ENCODE peak calls at places on chromosomes 6 and 20, in six cellular contexts. Z is OCI-LY7, J is GM23338, A is GM23248, B is HCT116, R is MM.1S. G is an unnamed sample.

GRCh38 chr6:137313928-137314855 is 95.0 kb upstream of the IFNGR1 start:
- DNase-seq in Z (peak; percentile 81), J (peak; percentile 88), A (peak; percentile 83), B (peak; percentile 46), R (peak; percentile 72), G (peak; percentile 92)

GRCh38 chr6:74001091-74001490 is 305.1 kb downstream of the CD109 start:
- DNase-seq in Z (no peak), J (no peak), A (no peak), B (no peak), R (no peak), G (no peak)

GRCh38 chr20:62136283-62137091 is 6.7 kb downstream of the PSMA7 start:
- DNase-seq in Z (peak; percentile 82), J (peak; percentile 85), A (peak; percentile 81), B (peak; percentile 44), R (peak; percentile 75), G (peak; percentile 92)

GRCh38 chr6:145080651-145081050 is 654.7 kb downstream of the EPM2A start:
- DNase-seq in Z (no peak), J (no peak), A (no peak), B (no peak), R (no peak), G (no peak)

GRCh38 chr6:42177514-42178364 is 4.6 kb downstream of the GUCA1A start:
- DNase-seq in Z (no peak), J (peak; percentile 93), A (no peak), B (no peak), R (no peak), G (no peak)

GRCh38 chr6:137541531-137541930 is 47.3 kb upstream of the OLIG3 start:
- DNase-seq in Z (no peak), J (no peak), A (no peak), B (no peak), R (no peak), G (no peak)

GRCh38 chr6:18121580-18122127 is 823 bp downstream of the NHLRC1 start:
- DNase-seq in Z (peak; percentile 28), J (peak; percentile 68), A (no peak), B (no peak), R (no peak), G (peak; percentile 81)

GRCh38 chr6:17935188-17936149 is 52.0 kb downstream of the KIF13A start:
- DNase-seq in Z (no peak), J (peak; percentile 33), A (no peak), B (no peak), R (no peak), G (no peak)

GRCh38 chr6:150208606-150209352 is 65.9 kb downstream of the PPP1R14C start:
- DNase-seq in Z (no peak), J (no peak), A (peak; percentile 34), B (no peak), R (no peak), G (no peak)

GRCh38 chr20:50142812-50143211 is 10.7 kb downstream of the PEDS1 start:
- DNase-seq in Z (no peak), J (peak; percentile 80), A (no peak), B (no peak), R (no peak), G (no peak)

GRCh38 chr20:58810116-58810878 is 40.4 kb downstream of the GNAS-AS1 start:
- DNase-seq in Z (no peak), J (no peak), A (peak; percentile 41), B (peak; percentile 1), R (no peak), G (no peak)

GRCh38 chr20:44692932-44693476 is 22.2 kb upstream of the CCN5 start:
- DNase-seq in Z (no peak), J (no peak), A (peak; percentile 97), B (peak; percentile 71), R (no peak), G (no peak)

GRCh38 chr6:165306955-165307354 is 2.5 kb downstream of the C6orf118 start:
- DNase-seq in Z (no peak), J (no peak), A (no peak), B (no peak), R (no peak), G (no peak)

GRCh38 chr6:35023091-35023490 is 118.0 kb downstream of the TCP11 start:
- DNase-seq in Z (no peak), J (no peak), A (no peak), B (no peak), R (no peak), G (no peak)
- H3K4me1 ChIP-seq in Z (no peaks in the 10 kb centered on the region), J (peaks cover 74% of the 10 kb centered on the region), A (peaks cover 37% of the 10 kb centered on the region), B (peaks cover 26% of the 10 kb centered on the region), R (no peaks in the 10 kb centered on the region), G (peaks cover 7% of the 10 kb centered on the region)

GRCh38 chr6:130364224-130364780 is 1.5 kb upstream of the TMEM200A start:
- DNase-seq in Z (no peak), J (no peak), A (no peak), B (no peak), R (no peak), G (no peak)

GRCh38 chr6:130365166-130366010 is 429 bp upstream of the TMEM200A start:
- DNase-seq in Z (no peak), J (peak; percentile 90), A (peak; percentile 86), B (peak; percentile 39), R (no peak), G (no peak)

GRCh38 chr6:130359736-130360135 is 6.1 kb upstream of the TMEM200A start:
- DNase-seq in Z (no peak), J (no peak), A (no peak), B (no peak), R (no peak), G (no peak)

GRCh38 chr6:130366011-130366963 is at the start of gene TMEM200A:
- DNase-seq in Z (no peak), J (peak; percentile 76), A (peak; percentile 83), B (no peak), R (no peak), G (no peak)

DNA sequence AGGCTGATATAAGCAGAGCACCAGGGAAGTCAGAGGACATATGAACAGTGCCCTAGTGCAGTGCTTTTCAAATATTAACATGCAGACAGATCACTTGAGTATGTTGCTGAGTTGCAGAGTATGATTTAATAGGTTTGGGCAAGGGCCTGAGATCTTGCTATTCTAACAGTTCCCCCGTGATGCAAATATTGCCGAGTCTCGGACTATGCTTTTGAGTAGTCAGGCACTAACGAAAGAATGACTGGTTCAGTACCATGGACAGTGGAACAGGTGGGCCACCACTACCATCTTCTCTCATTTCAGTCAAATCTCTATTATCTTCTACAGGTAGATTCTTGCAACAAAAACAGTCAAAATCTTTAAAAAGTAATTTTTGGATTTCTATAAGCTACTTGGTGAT is 3.7 kb upstream of the TMEM200A start:
- DNase-seq in Z (no peak), J (peak; percentile 68), A (no peak), B (no peak), R (no peak), G (no peak)
- H3K9me2 ChIP-seq in Z (no peaks in the 10 kb centered on the region), J (no peaks in the 10 kb centered on the region), A (no peaks in the 10 kb centered on the region), B (no peaks in the 10 kb centered on the region), R (no peaks in the 10 kb centered on the region), G (no peaks in the 10 kb centered on the region)

GRCh38 chr6:16729744-16730143 is 31.5 kb downstream of the ATXN1 start:
- DNase-seq in Z (no peak), J (no peak), A (no peak), B (no peak), R (no peak), G (no peak)

GRCh38 chr6:16729183-16729696 is 32.0 kb downstream of the ATXN1 start:
- DNase-seq in Z (no peak), J (no peak), A (peak; percentile 61), B (no peak), R (no peak), G (no peak)

GRCh38 chr6:16733085-16733484 is 28.2 kb downstream of the ATXN1 start:
- DNase-seq in Z (no peak), J (no peak), A (no peak), B (no peak), R (no peak), G (no peak)

GRCh38 chr6:16731503-16732018 is 29.7 kb downstream of the ATXN1 start:
- DNase-seq in Z (no peak), J (no peak), A (no peak), B (no peak), R (peak; percentile 74), G (no peak)

GRCh38 chr6:16730720-16731502 is 30.3 kb downstream of the ATXN1 start:
- DNase-seq in Z (no peak), J (no peak), A (no peak), B (no peak), R (peak; percentile 63), G (no peak)
- H3K4me1 ChIP-seq in Z (no peaks in the 10 kb centered on the region), J (no peaks in the 10 kb centered on the region), A (peaks cover 30% of the 10 kb centered on the region), B (peaks cover 41% of the 10 kb centered on the region), R (peaks cover 17% of the 10 kb centered on the region), G (no peaks in the 10 kb centered on the region)

GRCh38 chr6:160036331-160036695 is 67.4 kb downstream of the IGF2R start:
- DNase-seq in Z (no peak), J (no peak), A (no peak), B (no peak), R (no peak), G (no peak)
- H3K9me2 ChIP-seq in Z (no peaks in the 10 kb centered on the region), J (no peaks in the 10 kb centered on the region), A (no peaks in the 10 kb centered on the region), B (no peaks in the 10 kb centered on the region), R (no peaks in the 10 kb centered on the region), G (no peaks in the 10 kb centered on the region)

DNA sequence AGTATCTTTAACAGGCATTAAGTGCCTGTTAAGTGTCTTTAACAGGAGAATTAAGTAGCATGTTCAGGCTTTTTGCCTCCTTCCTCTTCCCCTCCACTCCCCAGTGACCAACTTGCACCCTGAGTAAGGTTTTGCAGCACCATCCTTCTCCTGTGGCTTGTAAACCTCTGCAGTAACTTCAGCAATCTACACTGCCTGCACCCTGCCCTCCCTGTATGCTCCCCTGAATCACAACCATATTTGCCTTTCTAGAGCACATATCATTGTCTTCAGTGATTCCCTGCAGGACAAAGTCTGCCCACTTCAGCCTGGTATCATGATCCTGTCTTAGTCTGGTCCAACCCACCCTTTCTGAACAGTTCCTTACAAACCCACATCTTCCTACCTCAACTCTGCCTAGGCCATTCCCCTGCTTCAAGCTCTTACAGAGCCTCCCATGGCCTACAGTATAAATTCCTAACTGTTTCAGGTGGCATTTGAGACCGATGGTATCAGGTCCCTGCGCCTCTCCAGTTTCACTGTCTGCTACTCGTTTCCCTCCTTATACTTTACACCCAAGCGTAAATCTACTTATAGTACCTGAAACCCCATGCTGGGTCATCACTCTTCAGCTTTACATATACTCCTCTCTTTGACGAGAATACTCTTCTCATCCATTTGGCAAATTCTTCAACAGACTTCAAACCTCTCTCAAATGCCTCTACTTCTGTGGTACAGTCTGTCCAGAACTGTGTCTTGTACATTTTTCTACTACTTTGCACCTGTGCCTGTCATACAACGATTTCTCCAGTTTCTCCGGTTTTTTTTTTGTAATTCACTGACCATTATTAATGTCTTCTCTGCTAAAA is 69.8 kb downstream of the ZHX3 start:
- DNase-seq in Z (no peak), J (no peak), A (no peak), B (no peak), R (peak; percentile 82), G (peak; percentile 24)
- H3K4me1 ChIP-seq in Z (peaks cover 16% of the 10 kb centered on the region), J (peaks cover 6% of the 10 kb centered on the region), A (peaks cover 40% of the 10 kb centered on the region), B (no peaks in the 10 kb centered on the region), R (peaks cover 44% of the 10 kb centered on the region), G (no peaks in the 10 kb centered on the region)

GRCh38 chr6:168736039-168736438 is 295.1 kb downstream of the SMOC2 start:
- DNase-seq in Z (no peak), J (no peak), A (no peak), B (no peak), R (no peak), G (no peak)
- H3K9me2 ChIP-seq in Z (no peaks in the 10 kb centered on the region), J (peaks cover 10% of the 10 kb centered on the region), A (no peaks in the 10 kb centered on the region), B (peaks cover 3% of the 10 kb centered on the region), R (no peaks in the 10 kb centered on the region), G (no peaks in the 10 kb centered on the region)

DNA sequence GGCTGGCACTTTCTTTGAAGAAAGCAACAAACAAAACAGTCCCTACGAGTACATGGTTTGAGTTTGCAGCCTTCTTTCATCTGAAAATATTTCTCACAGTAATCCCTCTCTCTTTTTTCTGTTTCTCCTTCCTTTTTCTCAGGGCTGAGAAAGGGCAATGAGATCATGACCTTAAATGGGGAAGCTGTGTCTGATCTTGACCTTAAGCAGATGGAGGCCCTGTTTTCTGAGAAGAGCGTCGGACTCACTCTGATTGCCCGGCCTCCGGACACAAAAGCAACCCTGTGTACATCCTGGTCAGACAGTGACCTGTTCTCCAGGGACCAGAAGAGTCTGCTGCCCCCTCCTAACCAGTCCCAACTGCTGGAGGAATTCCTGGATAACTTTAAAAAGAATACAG is 80.7 kb upstream of the CLDN20 start:
- DNase-seq in Z (peak; percentile 64), J (no peak), A (no peak), B (no peak), R (no peak), G (no peak)
- H3K4me1 ChIP-seq in Z (peaks cover 70% of the 10 kb centered on the region), J (peaks cover 24% of the 10 kb centered on the region), A (no peaks in the 10 kb centered on the region), B (peaks cover 7% of the 10 kb centered on the region), R (no peaks in the 10 kb centered on the region), G (peaks cover 5% of the 10 kb centered on the region)